ENCODE peak calls at places on chromosomes 4 and X, in five cellular contexts. One of them, this sample, is unnamed.

GRCh38 chr4:143336828-143337599 is at the start of gene GAB1:
- DNase-seq in suprapubic skin: peak
- DNase-seq in stomach: peak
- DNase-seq in testis: peak
- DNase-seq in K562: peak
- DNase-seq in this sample: peak

GRCh38 chr4:73704314-73705055 is 35.9 kb upstream of the CXCL8 start:
- DNase-seq in K562: peak
- DNase-seq in testis: peak
- DNase-seq in suprapubic skin: peak
- DNase-seq in stomach: peak
- DNase-seq in this sample: no peak

GRCh38 chrX:110491846-110492620 is 133.4 kb downstream of the RTL9 start:
- DNase-seq in testis: no peak
- DNase-seq in stomach: no peak
- DNase-seq in suprapubic skin: no peak
- DNase-seq in K562: no peak
- DNase-seq in this sample: no peak

GRCh38 chr4:8600266-8600665 is 7.7 kb downstream of the CPZ start:
- DNase-seq in testis: no peak
- DNase-seq in K562: no peak
- DNase-seq in suprapubic skin: no peak
- DNase-seq in stomach: no peak
- DNase-seq in this sample: no peak

GRCh38 chrX:134004038-134004437 is 18.6 kb upstream of the GPC3 start:
- DNase-seq in testis: no peak
- DNase-seq in stomach: no peak
- DNase-seq in suprapubic skin: no peak
- DNase-seq in K562: no peak
- DNase-seq in this sample: no peak

GRCh38 chr4:64539234-64539849 is 130.1 kb upstream of the TECRL start:
- DNase-seq in suprapubic skin: no peak
- DNase-seq in K562: peak
- DNase-seq in testis: peak
- DNase-seq in stomach: peak
- DNase-seq in this sample: no peak

GRCh38 chr4:105936901-105937300 is 41.6 kb downstream of the NPNT start:
- DNase-seq in testis: no peak
- DNase-seq in stomach: no peak
- DNase-seq in K562: no peak
- DNase-seq in suprapubic skin: no peak
- DNase-seq in this sample: no peak

GRCh38 chr4:4388418-4388817 is 1.5 kb downstream of the NSG1 start:
- DNase-seq in suprapubic skin: no peak
- DNase-seq in K562: no peak
- DNase-seq in stomach: no peak
- DNase-seq in testis: no peak
- DNase-seq in this sample: no peak

GRCh38 chrX:93242897-93243296 is 430.5 kb downstream of the NAP1L3 start:
- DNase-seq in K562: no peak
- DNase-seq in stomach: no peak
- DNase-seq in suprapubic skin: no peak
- DNase-seq in testis: no peak
- DNase-seq in this sample: no peak
- TF ChIP-seq POLR2A in K562: no peak
- TF ChIP-seq POLR2A in stomach: no peak
- TF ChIP-seq POLR2A in suprapubic skin: no peak
- TF ChIP-seq POLR2A in testis: no peak
- TF ChIP-seq POLR2A in this sample: no peak

GRCh38 chrX:49163555-49164419 is 1.2 kb downstream of the MAGIX start:
- DNase-seq in stomach: peak
- DNase-seq in testis: peak
- DNase-seq in K562: peak
- DNase-seq in suprapubic skin: peak
- DNase-seq in this sample: no peak
- TF ChIP-seq POLR2A in stomach: no peak
- TF ChIP-seq POLR2A in testis: no peak
- TF ChIP-seq POLR2A in K562: peak
- TF ChIP-seq POLR2A in suprapubic skin: no peak
- TF ChIP-seq POLR2A in this sample: peak

GRCh38 chrX:73944582-73944947 is 359.4 kb upstream of the ZCCHC13 start:
- DNase-seq in K562: no peak
- DNase-seq in testis: no peak
- DNase-seq in stomach: no peak
- DNase-seq in suprapubic skin: no peak
- DNase-seq in this sample: peak
- TF ChIP-seq POLR2A in K562: no peak
- TF ChIP-seq POLR2A in testis: no peak
- TF ChIP-seq POLR2A in stomach: no peak
- TF ChIP-seq POLR2A in suprapubic skin: no peak
- TF ChIP-seq POLR2A in this sample: no peak

DNA sequence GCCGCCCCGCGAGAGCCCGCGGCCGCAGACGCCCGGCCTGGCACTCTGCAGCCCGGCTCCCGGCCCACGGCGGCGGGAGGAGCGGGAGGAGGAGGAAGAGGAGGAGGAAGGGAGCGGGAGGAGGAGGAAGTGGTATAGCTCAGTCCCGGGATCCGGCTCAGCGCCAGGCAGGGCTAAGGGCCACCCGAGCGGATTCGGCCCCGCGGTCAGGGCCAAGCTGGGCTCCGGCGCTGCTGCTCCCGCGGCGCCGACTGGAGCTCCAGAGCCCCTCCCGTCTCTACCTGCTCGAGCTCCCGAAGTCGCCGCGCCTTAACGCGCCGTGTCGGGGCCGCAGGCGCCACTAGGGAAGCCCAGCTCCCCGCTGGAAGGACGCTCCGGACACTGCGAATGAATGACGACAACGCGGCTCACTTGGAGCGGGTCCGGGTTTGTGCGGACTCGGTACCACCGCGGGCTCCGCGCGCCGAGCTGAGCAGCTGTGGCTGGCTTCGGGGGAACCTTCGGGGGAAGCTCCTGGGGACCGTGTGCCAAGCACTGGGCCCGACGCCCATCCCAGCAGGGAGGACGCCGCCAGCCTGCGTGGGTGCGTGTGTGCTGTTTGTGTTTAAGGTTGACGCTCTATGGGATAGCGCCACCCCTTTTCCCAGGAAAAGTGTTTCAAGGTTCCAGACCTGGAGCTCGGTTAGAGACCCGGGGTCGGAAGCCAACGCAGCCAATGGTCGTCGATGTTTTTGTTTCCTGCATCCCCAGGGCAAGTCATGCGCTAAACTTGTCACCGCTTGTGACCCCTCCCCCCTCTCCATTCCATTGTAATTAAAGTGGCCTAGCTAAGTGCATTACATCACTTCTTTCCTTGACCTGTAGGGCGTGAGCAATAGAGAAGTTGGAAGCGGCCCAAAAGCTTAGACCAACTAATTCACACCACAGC is at the start of gene TBC1D9:
- DNase-seq in K562: no peak
- DNase-seq in testis: peak
- DNase-seq in suprapubic skin: peak
- DNase-seq in stomach: peak
- DNase-seq in this sample: peak
- TF ChIP-seq POLR2A in K562: no peak
- TF ChIP-seq POLR2A in testis: no peak
- TF ChIP-seq POLR2A in suprapubic skin: no peak
- TF ChIP-seq POLR2A in stomach: no peak
- TF ChIP-seq POLR2A in this sample: no peak

GRCh38 chrX:10619311-10620015 is 922 bp downstream of the MID1 start:
- DNase-seq in testis: peak
- DNase-seq in stomach: no peak
- DNase-seq in suprapubic skin: no peak
- DNase-seq in K562: no peak
- DNase-seq in this sample: no peak

GRCh38 chrX:10618911-10619310 is 1.5 kb downstream of the MID1 start:
- DNase-seq in stomach: no peak
- DNase-seq in suprapubic skin: no peak
- DNase-seq in K562: no peak
- DNase-seq in testis: no peak
- DNase-seq in this sample: no peak

GRCh38 chrX:10617964-10618342 is 2.4 kb downstream of the MID1 start:
- DNase-seq in suprapubic skin: no peak
- DNase-seq in K562: no peak
- DNase-seq in stomach: peak
- DNase-seq in testis: no peak
- DNase-seq in this sample: no peak

GRCh38 chrX:10622197-10622596 is 1.8 kb upstream of the MID1 start:
- DNase-seq in K562: no peak
- DNase-seq in testis: no peak
- DNase-seq in suprapubic skin: no peak
- DNase-seq in stomach: no peak
- DNase-seq in this sample: no peak

DNA sequence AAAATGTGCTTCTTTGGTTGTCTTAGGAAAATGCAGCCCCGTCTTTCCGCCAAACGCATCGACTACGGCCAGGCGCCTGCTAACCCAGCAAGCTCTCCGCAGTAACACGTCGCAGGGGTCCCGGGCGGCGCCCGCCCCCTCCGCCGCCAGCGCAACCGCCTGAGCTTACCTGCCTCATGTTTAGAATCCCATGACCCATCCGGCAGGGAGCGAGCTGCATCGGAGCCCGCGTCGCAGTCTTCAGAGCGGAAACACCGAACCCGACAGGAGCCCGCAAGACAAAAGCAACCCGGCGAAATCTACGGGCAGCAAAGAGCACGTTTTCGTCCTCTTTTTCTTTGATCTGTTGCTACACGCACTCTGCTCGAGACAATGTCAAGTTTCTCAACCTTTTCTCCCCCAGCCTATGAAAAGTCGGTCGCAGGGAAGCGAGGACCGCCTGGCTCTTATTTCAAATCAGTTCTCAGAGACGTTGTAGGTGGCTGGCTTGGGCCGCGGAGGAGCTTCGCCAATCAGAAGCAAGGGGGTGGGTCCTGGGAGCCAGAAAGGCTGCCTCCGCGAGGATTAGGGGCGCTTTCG is at the start of gene MID1:
- DNase-seq in K562: no peak
- DNase-seq in suprapubic skin: peak
- DNase-seq in testis: peak
- DNase-seq in stomach: peak
- DNase-seq in this sample: no peak
- TF ChIP-seq POLR2A in K562: no peak
- TF ChIP-seq POLR2A in suprapubic skin: no peak
- TF ChIP-seq POLR2A in testis: no peak
- TF ChIP-seq POLR2A in stomach: no peak
- TF ChIP-seq POLR2A in this sample: no peak

GRCh38 chrX:153927936-153928760 is 2.1 kb upstream of the ARHGAP4 start:
- DNase-seq in suprapubic skin: peak
- DNase-seq in stomach: peak
- DNase-seq in K562: peak
- DNase-seq in testis: peak
- DNase-seq in this sample: peak
- TF ChIP-seq POLR2A in suprapubic skin: no peak
- TF ChIP-seq POLR2A in stomach: no peak
- TF ChIP-seq POLR2A in K562: peak
- TF ChIP-seq POLR2A in testis: no peak
- TF ChIP-seq POLR2A in this sample: peak

GRCh38 chr4:77074961-77075855 is 581 bp downstream of the CCNI start:
- DNase-seq in testis: peak
- DNase-seq in stomach: peak
- DNase-seq in suprapubic skin: peak
- DNase-seq in K562: peak
- DNase-seq in this sample: peak
- TF ChIP-seq POLR2A in testis: no peak
- TF ChIP-seq POLR2A in stomach: no peak
- TF ChIP-seq POLR2A in suprapubic skin: no peak
- TF ChIP-seq POLR2A in K562: no peak
- TF ChIP-seq POLR2A in this sample: no peak

DNA sequence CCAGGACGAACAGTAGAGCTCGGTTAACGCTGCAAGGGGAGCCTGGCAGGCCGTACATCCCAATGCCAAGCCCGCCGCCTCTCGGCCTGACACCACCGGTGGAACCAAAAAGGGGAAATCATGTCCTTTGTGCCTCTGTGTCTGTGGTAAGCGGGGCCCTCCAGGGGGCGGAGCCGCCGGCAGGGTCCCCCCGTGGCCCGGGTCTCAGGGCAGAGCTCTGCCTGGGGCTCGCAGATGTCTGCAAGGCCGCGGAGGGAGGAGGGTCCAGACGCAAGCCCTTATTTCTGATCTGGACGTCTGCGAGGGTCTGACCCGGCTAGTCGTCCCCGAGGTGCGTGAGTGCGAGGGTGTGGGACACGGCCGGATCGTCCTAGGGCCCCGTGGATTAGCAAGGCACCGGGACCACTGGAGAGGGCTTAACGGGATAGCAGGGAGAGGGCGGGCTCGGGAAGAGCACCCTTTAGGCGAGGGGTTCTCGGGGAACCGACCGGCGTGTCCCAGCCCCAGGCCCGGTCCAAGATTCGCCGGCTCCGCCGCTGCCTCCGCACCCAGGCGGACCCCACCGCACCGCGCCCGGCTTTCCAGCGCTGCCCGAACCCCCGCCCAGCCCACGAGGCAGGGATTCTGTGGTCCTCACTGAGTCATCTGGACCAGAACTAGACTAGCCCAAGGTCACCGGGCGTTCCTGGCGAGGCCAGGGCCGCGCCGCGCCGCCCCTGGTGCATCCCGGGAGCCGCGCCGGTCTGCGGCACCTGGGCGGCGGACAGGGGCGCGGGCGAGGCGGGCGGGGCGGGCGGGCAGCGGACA is 858 bp upstream of the FAM193A start:
- DNase-seq in stomach: peak
- DNase-seq in K562: peak
- DNase-seq in suprapubic skin: peak
- DNase-seq in testis: peak
- DNase-seq in this sample: peak
- TF ChIP-seq POLR2A in stomach: no peak
- TF ChIP-seq POLR2A in K562: peak
- TF ChIP-seq POLR2A in suprapubic skin: no peak
- TF ChIP-seq POLR2A in testis: no peak
- TF ChIP-seq POLR2A in this sample: peak

This sample was measured in GM12892.